ENCODE peak calls at places on chromosomes 3 and 15, in five cellular contexts. P is astrocyte of the spinal cord, T is tibial artery, F is GM10248, C is breast epithelium. Q is an unnamed sample.

GRCh38 chr3:9036327-9037112 is 73.2 kb upstream of the RAD18 start:
- DNase-seq in P (no peak), F (no peak), T (peak; percentile 83), C (peak; percentile 24), Q (no peak)

GRCh38 chr3:22835041-22835440 is 368.1 kb upstream of the UBE2E2 start:
- DNase-seq in C (no peak), T (no peak), P (peak; percentile 3), F (no peak), Q (no peak)

GRCh38 chr3:156604642-156605144 is 49.8 kb upstream of the SSR3 start:
- DNase-seq in T (no peak), F (no peak), P (no peak), C (no peak), Q (no peak)

GRCh38 chr15:74053941-74054529 is 28.3 kb downstream of the GOLGA6A start:
- DNase-seq in F (peak; percentile 78), C (peak; percentile 84), T (peak; percentile 90), P (peak; percentile 33), Q (peak; percentile 89)

GRCh38 chr3:187777331-187778046 is 32.2 kb upstream of the BCL6 start:
- DNase-seq in F (no peak), T (no peak), P (peak; percentile 9), C (no peak), Q (no peak)

GRCh38 chr3:4977889-4978258 is 1.4 kb upstream of the BHLHE40 start:
- DNase-seq in F (no peak), P (no peak), T (no peak), C (no peak), Q (no peak)

GRCh38 chr3:62554264-62554799 is 181.0 kb upstream of the FEZF2 start:
- DNase-seq in T (no peak), C (no peak), P (no peak), F (no peak), Q (no peak)

GRCh38 chr3:172201136-172201989 is 162.0 kb downstream of the FNDC3B start:
- DNase-seq in F (no peak), T (peak; percentile 85), C (peak; percentile 40), P (peak; percentile 96), Q (peak; percentile 87)

GRCh38 chr3:69370945-69371301 is 15.0 kb downstream of the FRMD4B start:
- DNase-seq in C (no peak), F (no peak), P (no peak), T (no peak), Q (no peak)

GRCh38 chr3:172560026-172560425 is 36.8 kb upstream of the TNFSF10 start:
- DNase-seq in C (no peak), T (no peak), F (no peak), P (no peak), Q (no peak)

GRCh38 chr3:80391573-80391972 is 623.8 kb upstream of the ROBO1 start:
- DNase-seq in C (no peak), P (no peak), T (no peak), F (no peak), Q (no peak)

GRCh38 chr3:133014325-133014724 is 23.9 kb upstream of the TMEM108 start:
- DNase-seq in T (no peak), P (no peak), C (no peak), F (no peak), Q (no peak)

GRCh38 chr3:63400259-63400860 is 122.3 kb downstream of the SYNPR start:
- DNase-seq in T (no peak), P (peak; percentile 13), F (no peak), C (no peak), Q (no peak)

GRCh38 chr3:157130138-157130880 is 29.6 kb downstream of the CCNL1 start:
- DNase-seq in C (peak; percentile 67), F (peak; percentile 35), P (peak; percentile 87), T (peak; percentile 76), Q (no peak)

GRCh38 chr3:158912188-158912587 is 110.3 kb downstream of the MFSD1 start:
- DNase-seq in C (no peak), F (no peak), P (no peak), T (no peak), Q (no peak)

GRCh38 chr3:158911586-158911985 is 109.7 kb downstream of the MFSD1 start:
- DNase-seq in T (no peak), F (no peak), C (no peak), P (no peak), Q (no peak)

GRCh38 chr3:158908187-158908762 is 106.4 kb downstream of the MFSD1 start:
- DNase-seq in C (no peak), T (no peak), P (no peak), F (no peak), Q (no peak)

GRCh38 chr3:158912621-158913020 is 110.8 kb downstream of the MFSD1 start:
- DNase-seq in T (no peak), P (no peak), C (no peak), F (no peak), Q (no peak)

GRCh38 chr3:158909870-158910269 is 108.0 kb downstream of the MFSD1 start:
- DNase-seq in C (no peak), F (no peak), P (peak; percentile 18), T (no peak), Q (no peak)
- TF ChIP-seq CTCF in C (no peak), F (no peak), P (no peak), T (no peak), Q (no peak)

GRCh38 chr3:98705694-98706093 is 57.4 kb upstream of the ST3GAL6 start:
- DNase-seq in P (no peak), C (no peak), F (no peak), T (no peak), Q (no peak)
- TF ChIP-seq CTCF in P (peak; percentile 7), C (no peak), F (no peak), T (no peak), Q (peak; percentile 64)

GRCh38 chr15:79167776-79168175 is 77.2 kb upstream of the RASGRF1 start:
- DNase-seq in T (no peak), F (no peak), P (no peak), C (no peak), Q (no peak)

GRCh38 chr15:79169531-79170123 is 79.0 kb upstream of the RASGRF1 start:
- DNase-seq in C (no peak), F (no peak), T (no peak), P (no peak), Q (peak; percentile 66)

GRCh38 chr15:79166311-79166955 is 75.9 kb upstream of the RASGRF1 start:
- DNase-seq in P (no peak), C (no peak), T (no peak), F (no peak), Q (peak; percentile 56)

GRCh38 chr15:79170256-79170664 is 79.7 kb upstream of the RASGRF1 start:
- DNase-seq in F (no peak), P (no peak), C (no peak), T (no peak), Q (peak; percentile 62)

GRCh38 chr15:79168922-79169322 is 78.3 kb upstream of the RASGRF1 start:
- DNase-seq in F (no peak), P (no peak), T (no peak), C (no peak), Q (peak; percentile 70)
- TF ChIP-seq CTCF in F (no peak), P (no peak), T (no peak), C (no peak), Q (peak; percentile 31)

DNA sequence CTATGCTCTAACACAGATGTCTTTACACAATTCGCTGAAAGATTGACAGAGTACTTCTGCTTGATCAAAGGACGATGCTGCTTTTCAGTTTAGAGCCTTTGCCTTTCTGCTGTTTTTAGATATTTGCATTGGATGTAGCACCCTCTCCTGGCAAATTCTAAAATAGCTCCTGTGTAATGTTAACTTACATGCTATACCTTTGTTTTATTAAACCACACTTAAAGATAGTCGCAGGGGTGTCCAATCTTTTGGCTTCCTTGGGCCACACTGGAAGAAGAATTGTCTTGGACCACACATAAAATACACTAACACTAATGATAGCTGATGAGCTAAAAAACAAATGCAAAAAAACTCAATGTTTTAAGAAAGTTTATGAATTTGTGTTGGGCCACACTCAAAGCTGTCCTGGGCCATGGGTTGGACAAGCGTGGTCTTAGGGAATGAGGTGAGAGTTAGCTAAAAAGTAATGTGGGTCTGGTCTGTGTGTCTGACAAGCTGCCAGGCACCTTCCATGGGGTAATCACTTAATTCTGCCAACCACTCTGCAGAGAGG is 62.9 kb downstream of the ATG7 start:
- DNase-seq in F (peak; percentile 62), P (peak; percentile 81), C (no peak), T (no peak), Q (no peak)
- TF ChIP-seq CTCF in F (peak; percentile 68), P (peak; percentile 63), C (peak; percentile 63), T (peak; percentile 86), Q (peak; percentile 78)

DNA sequence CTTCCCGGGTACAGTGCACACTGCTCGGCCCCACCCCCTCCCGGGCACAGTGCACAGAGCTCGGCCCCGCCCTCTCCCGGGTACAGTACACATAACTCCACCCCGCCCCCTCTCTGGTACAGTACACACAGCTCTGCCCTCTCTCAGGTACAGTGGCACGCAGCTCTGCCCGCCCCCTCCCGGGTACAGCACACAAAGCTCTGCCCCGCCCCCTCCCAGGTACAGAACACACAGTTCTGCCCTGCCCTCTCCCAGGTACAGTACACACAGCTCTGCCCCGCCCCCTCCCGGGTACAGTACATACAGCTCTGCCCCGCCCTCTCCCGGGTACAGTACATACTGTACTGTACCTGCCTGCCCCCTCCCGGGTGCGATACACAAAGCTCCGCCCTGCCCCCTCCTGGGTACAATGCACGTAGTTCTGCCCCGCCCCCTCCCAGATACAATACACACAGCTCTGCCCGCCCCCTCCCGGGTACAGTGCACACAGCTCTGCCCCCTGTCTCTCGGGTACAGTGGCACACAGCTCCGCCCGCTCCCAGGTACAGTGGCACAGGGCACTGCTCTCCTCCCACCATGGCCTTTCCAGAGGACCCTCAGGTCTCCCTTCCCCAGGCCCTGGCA is 16.4 kb upstream of the PRR20G start:
- DNase-seq in P (no peak), T (no peak), F (no peak), C (peak; percentile 39), Q (no peak)
- TF ChIP-seq CTCF in P (no peak), T (no peak), F (no peak), C (no peak), Q (no peak)

GRCh38 chr3:97138914-97139541 is 324.6 kb downstream of the EPHA6 start:
- DNase-seq in T (no peak), C (no peak), F (no peak), P (no peak), Q (no peak)
- TF ChIP-seq CTCF in T (no peak), C (no peak), F (no peak), P (no peak), Q (no peak)

GRCh38 chr15:71443538-71443937 is 328.3 kb downstream of the THSD4 start:
- DNase-seq in P (peak; percentile 53), C (no peak), T (no peak), F (peak; percentile 26), Q (no peak)
- TF ChIP-seq CTCF in P (peak; percentile 88), C (peak; percentile 85), T (peak; percentile 79), F (peak; percentile 40), Q (peak; percentile 90)